ENCODE peak calls at places on chromosomes 2 and 18, in five cellular contexts. U is HCT116, Q is kidney, T is PC-3, L is IMR-90. M is an unnamed sample.

GRCh38 chr2:219116776-219117646 is 43.6 kb downstream of the NHEJ1 start:
- DNase-seq in U (no peak), Q (no peak), L (no peak), T (no peak), M (no peak)

GRCh38 chr2:28274911-28275685 is 117.6 kb upstream of the FOSL2 start:
- DNase-seq in Q (no peak), T (peak; percentile 91), U (peak; percentile 79), L (peak; percentile 98), M (peak; percentile 77)

GRCh38 chr18:35827275-35827929 is 145.1 kb upstream of the RMP24 start:
- DNase-seq in Q (no peak), U (no peak), T (peak; percentile 27), L (no peak), M (peak; percentile 65)

GRCh38 chr2:14960686-14961324 is 328.3 kb downstream of the LRATD1 start:
- DNase-seq in T (peak; percentile 91), Q (no peak), L (no peak), U (no peak), M (no peak)

GRCh38 chr2:76281176-76281841 is 570.6 kb upstream of the GCFC2 start:
- DNase-seq in L (no peak), U (no peak), Q (no peak), T (no peak), M (no peak)

GRCh38 chr2:25159947-25160346 is 8.4 kb downstream of the POMC start:
- DNase-seq in L (peak; percentile 18), T (no peak), Q (no peak), U (no peak), M (peak; percentile 87)

GRCh38 chr2:48169066-48169724 is 262.9 kb upstream of the FBXO11 start:
- DNase-seq in L (no peak), Q (no peak), U (no peak), T (no peak), M (no peak)

GRCh38 chr18:35856178-35856577 is 116.3 kb upstream of the RMP24 start:
- DNase-seq in T (no peak), Q (no peak), U (no peak), L (no peak), M (peak; percentile 11)

GRCh38 chr18:22432672-22433137 is 15.0 kb upstream of the CTAGE1 start:
- DNase-seq in L (peak; percentile 97), U (peak; percentile 26), T (peak; percentile 90), Q (peak; percentile 86), M (no peak)

GRCh38 chr2:133867131-133867530 is 298.9 kb upstream of the NCKAP5 start:
- DNase-seq in T (no peak), L (peak; percentile 16), Q (no peak), U (no peak), M (no peak)

GRCh38 chr2:133865141-133865540 is 296.9 kb upstream of the NCKAP5 start:
- DNase-seq in T (no peak), U (no peak), Q (no peak), L (no peak), M (no peak)

GRCh38 chr2:133859578-133859977 is 291.3 kb upstream of the NCKAP5 start:
- DNase-seq in Q (no peak), T (no peak), L (no peak), U (no peak), M (no peak)

GRCh38 chr2:133863106-133863800 is 295.0 kb upstream of the NCKAP5 start:
- DNase-seq in U (no peak), T (no peak), L (no peak), Q (no peak), M (no peak)

GRCh38 chr2:133862400-133862977 is 294.2 kb upstream of the NCKAP5 start:
- DNase-seq in U (no peak), Q (no peak), T (peak; percentile 16), L (peak; percentile 67), M (no peak)
- H3K9ac ChIP-seq in U (no peak overlapping the region), Q (no peak overlapping the region), T (no peak overlapping the region), L (no peak overlapping the region), M (no peak overlapping the region)

GRCh38 chr2:201259216-201259615 is 1.1 kb upstream of the CASP8 start:
- DNase-seq in U (no peak), Q (no peak), T (no peak), L (no peak), M (peak; percentile 28)
- H3K9ac ChIP-seq in U (no peak overlapping the region), Q (no peak overlapping the region), T (peak overlapping the region; percentile 81), L (peak overlapping the region; percentile 27), M (no peak overlapping the region)

DNA sequence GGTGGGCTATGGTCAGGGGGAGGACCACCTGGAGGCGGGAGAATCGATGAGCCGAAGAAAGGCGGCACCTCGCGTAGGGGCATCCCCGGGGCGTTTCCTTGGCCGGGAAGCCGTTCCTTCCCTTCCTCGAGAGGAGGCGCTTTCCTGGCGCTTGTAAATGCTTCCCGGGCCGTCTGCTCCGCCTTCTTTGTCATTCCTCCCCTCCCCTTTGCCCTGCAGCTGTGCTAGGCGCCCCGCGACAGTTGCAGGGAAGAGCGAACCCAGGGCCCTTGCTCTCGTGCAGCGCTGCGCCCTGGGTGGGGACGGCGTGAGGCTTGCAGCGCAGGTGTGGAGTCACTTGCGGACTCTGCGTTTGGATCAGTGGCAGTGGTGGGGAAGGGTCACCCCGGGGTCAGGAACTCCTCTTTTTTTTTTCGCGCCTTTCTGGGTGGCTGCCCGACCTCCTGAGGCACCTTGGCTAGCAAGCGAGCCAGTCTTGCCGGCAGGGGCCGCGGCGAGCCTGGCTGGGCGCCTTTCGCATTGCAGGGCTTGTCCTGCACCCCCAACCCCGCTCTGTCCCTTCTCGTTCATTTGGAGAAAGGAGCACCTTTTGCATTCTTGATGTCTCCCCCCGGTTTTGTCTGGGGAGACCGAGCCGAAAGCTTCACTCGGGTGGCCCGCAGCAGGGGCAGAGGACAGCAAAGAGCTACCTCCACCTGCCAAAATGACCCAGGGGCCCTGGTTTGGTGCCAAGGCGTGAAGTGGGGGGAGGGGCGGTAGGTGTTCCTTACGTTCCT is 858 bp downstream of the KCNS3 start:
- DNase-seq in T (peak; percentile 68), Q (peak; percentile 80), L (peak; percentile 33), U (peak; percentile 73), M (peak; percentile 94)
- H3K9ac ChIP-seq in T (no peak overlapping the region), Q (no peak overlapping the region), L (no peak overlapping the region), U (peak overlapping the region; percentile 41), M (no peak overlapping the region)

DNA sequence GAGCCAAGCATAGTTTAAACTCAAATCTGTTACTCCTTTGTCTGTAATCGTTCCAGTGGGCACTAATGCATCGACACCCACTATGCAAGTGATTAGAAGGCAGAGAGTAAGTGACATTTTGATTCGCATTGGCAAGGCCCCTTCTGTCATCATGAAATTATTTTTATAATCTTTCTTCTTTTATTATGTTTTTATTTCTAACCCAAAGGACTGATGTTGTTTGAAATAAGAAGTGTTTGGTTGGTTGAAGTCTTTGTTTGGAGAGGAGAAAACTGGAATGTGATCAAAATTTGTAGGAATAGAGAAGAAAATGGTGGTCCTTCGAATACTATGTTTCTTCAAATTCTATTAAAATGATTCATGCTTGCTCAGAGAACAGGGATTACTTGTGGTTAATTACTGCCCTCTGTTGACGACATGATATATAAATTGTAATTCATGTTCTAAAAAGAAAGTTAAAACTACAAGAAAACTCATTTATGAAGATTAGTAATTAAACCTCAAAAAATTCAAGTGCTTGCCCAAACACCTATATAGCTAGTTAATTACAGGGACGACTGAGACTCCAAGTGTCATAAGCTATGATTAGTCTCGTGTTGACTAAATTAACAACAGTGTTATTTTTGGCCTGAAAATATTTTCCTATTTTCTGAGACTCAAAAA is 26.4 kb upstream of the TFPI start:
- DNase-seq in Q (no peak), U (peak; percentile 69), T (peak; percentile 86), L (peak; percentile 85), M (no peak)
- H3K9ac ChIP-seq in Q (no peak overlapping the region), U (no peak overlapping the region), T (peak overlapping the region; percentile 56), L (peak overlapping the region; percentile 70), M (no peak overlapping the region)

DNA sequence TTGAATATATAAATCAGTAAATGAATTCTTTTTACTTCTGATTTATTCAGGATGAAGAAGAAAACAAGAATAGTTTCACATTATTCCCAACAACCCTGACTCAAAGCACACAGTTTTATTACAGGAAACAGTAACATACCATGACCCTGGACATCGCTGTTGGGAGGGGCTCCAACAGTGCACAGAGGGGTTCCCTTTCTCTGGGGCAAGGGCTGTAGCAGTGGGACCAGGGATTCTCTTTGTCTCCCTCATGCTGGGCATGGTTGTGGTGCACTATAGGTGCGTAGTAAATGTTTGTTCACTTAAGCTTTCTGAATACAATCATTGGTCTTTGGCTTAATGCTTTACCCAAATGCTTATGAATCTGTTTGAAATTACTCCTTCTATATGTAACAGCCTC is 189.4 kb downstream of the BCL2 start:
- DNase-seq in Q (no peak), U (no peak), T (no peak), L (no peak), M (no peak)
- H3K9ac ChIP-seq in Q (no peak overlapping the region), U (no peak overlapping the region), T (no peak overlapping the region), L (no peak overlapping the region), M (no peak overlapping the region)

DNA sequence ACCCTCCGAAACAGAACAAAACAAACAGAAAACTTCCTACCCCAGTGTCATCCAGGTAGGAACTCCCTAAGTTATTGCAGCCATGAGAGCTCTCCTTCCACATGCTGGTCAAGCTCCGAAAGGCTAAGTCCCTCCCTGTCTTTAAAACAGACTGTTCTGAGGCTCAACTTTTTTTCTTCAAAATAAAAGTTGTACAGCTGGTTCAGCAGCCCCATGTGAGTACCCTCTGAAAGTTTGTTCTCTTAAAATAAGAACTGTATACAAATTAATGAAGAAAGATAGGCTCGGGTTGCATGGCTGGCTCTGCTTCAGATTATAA is at the start of gene PDE1A:
- DNase-seq in U (no peak), T (no peak), L (no peak), Q (no peak), M (no peak)
- H3K9ac ChIP-seq in U (no peak within 1 kb of the TSS), T (no peak within 1 kb of the TSS), L (peak within 1 kb of the TSS; percentile 7), Q (peak within 1 kb of the TSS; percentile 15), M (no peak within 1 kb of the TSS)

DNA sequence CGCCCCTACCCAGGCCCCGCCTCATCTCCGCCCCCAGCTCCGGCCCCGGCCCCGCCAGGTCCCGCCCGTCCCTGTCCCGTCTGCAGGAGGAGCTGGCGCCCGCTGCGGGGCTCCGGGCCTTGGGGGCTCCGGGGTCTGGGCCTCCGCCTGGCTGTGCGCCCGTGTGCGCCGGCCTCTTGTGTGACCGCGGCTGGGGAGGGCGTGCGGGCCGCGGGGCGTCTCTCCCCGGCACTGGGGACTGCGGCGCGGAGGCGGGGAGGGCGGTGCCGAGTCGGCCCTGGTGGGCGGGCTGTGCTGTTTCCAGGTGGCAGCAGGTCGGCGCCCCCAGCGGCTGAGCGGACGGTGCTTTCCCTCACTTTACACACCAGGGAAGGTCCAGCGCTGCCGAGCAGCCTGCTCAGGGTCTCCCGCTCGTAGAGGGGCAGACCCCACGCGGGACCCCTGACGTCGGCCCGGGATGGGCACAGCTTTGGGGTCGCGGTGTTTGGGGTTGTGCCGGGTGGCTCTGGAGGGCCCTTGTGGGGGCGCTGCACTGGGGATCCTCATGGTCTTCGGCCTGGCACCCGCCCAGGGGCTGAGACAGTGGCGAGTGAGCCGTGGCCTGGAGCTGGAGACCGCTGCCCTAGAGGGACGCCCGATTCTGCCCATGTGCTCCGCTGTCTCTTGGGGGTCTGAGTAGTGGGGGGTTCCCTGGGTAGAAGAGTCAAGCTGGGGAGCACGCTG is 727 bp downstream of the ING5 start:
- DNase-seq in Q (peak; percentile 96), T (peak; percentile 71), U (peak; percentile 59), L (peak; percentile 52), M (peak; percentile 96)
- H3K9ac ChIP-seq in Q (peak overlapping the region; percentile 17), T (peak overlapping the region; percentile 72), U (peak overlapping the region; percentile 82), L (peak overlapping the region; percentile 0), M (peak overlapping the region; percentile 67)

M was measured in endodermal cell.